ENCODE peak calls at places on chromosome 22, in four cellular contexts. Q is stimulated activated CD4-positive, alpha-beta T cell treated with anti-CD3 and anti-CD28 coated beads, Interleukin-2, amount 100 ng/mL, for 24 hours; K is central memory CD8-positive, alpha-beta T cell; A is right atrium auricular region. Z is an unnamed sample.

GRCh38 chr22:42399315-42400271 is 32.6 kb downstream of the NFAM1 start:
- DNase-seq in K (no peak), A (no peak), Q (no peak), Z (no peak)

GRCh38 chr22:19687561-19688300 is 26.6 kb upstream of the SEPTIN5 start:
- DNase-seq in Q (no peak), K (no peak), A (no peak), Z (no peak)

GRCh38 chr22:47174096-47174495 is 411.6 kb downstream of the TBC1D22A start:
- DNase-seq in Q (no peak), K (no peak), A (no peak), Z (no peak)

GRCh38 chr22:19879996-19880785 is 25.5 kb upstream of the GNB1L start:
- DNase-seq in K (no peak), Q (no peak), A (no peak), Z (no peak)

GRCh38 chr22:46250035-46250782 is at the start of gene CDPF1:
- DNase-seq in A (peak; percentile 89), K (peak; percentile 82), Q (peak; percentile 93), Z (peak; percentile 47)

GRCh38 chr22:21990449-21991308 is 8.1 kb upstream of the TOP3B start:
- DNase-seq in A (no peak), Q (no peak), K (no peak), Z (no peak)

GRCh38 chr22:29773233-29773632 is 6.1 kb downstream of the UQCR10 start:
- DNase-seq in K (no peak), Q (no peak), A (no peak), Z (no peak)

GRCh38 chr22:22084089-22084711 is 101.6 kb upstream of the TOP3B start:
- DNase-seq in A (no peak), Q (no peak), K (no peak), Z (no peak)

GRCh38 chr22:29633514-29634312 is 30.3 kb downstream of the NF2 start:
- DNase-seq in Q (no peak), K (no peak), A (no peak), Z (no peak)

GRCh38 chr22:36725366-36726006 is 21.9 kb upstream of the CACNG2 start:
- DNase-seq in A (no peak), Q (no peak), K (no peak), Z (no peak)

GRCh38 chr22:24187731-24188644 is 6.7 kb downstream of the SUSD2 start:
- DNase-seq in Q (no peak), K (no peak), A (no peak), Z (no peak)

GRCh38 chr22:20247010-20247505 is 21.1 kb downstream of the RTN4R start:
- DNase-seq in A (no peak), K (no peak), Q (no peak), Z (no peak)

GRCh38 chr22:23217171-23218052 is 37.1 kb downstream of the BCR start:
- DNase-seq in K (no peak), Q (no peak), A (no peak), Z (no peak)

GRCh38 chr22:31122532-31123291 is at the start of gene INPP5J:
- DNase-seq in A (peak; percentile 73), Q (no peak), K (no peak), Z (no peak)